ENCODE peak calls at places on chromosomes 6 and 20, in six cellular contexts. V, M, B, E, P and U are unnamed samples.

GRCh38 chr6:142848969-142849368 is 96.0 kb downstream of the HIVEP2 start:
- DNase-seq in B (no peak), M (no peak), E (no peak), V (no peak), P (no peak), U (no peak)

GRCh38 chr6:147287869-147288271 is 83.7 kb downstream of the STXBP5 start:
- DNase-seq in M (no peak), B (no peak), P (no peak), E (no peak), V (no peak), U (no peak)

GRCh38 chr20:43459022-43459942 is 1.6 kb downstream of the SRSF6 start:
- DNase-seq in B (peak), E (no peak), P (peak), V (no peak), M (no peak), U (no peak)

GRCh38 chr20:32635764-32636163 is 38.0 kb downstream of the C20orf203 start:
- DNase-seq in M (no peak), B (no peak), P (no peak), E (no peak), V (no peak), U (no peak)

GRCh38 chr6:138594749-138595148 is 95.5 kb upstream of the NHSL1 start:
- DNase-seq in B (no peak), P (no peak), V (no peak), E (no peak), M (no peak), U (no peak)

GRCh38 chr6:91482498-91482897 is 895.6 kb upstream of the MAP3K7 start:
- DNase-seq in E (peak), M (peak), V (no peak), P (no peak), B (no peak), U (no peak)

GRCh38 chr6:39684790-39685485 is 40.3 kb downstream of the KIF6 start:
- DNase-seq in E (no peak), B (no peak), V (no peak), M (no peak), P (no peak), U (no peak)

GRCh38 chr20:63889241-63890200 is 5.4 kb upstream of the DNAJC5 start:
- DNase-seq in V (no peak), P (no peak), B (no peak), E (no peak), M (no peak), U (no peak)

GRCh38 chr20:12098411-12098810 is 180.7 kb downstream of the BTBD3 start:
- DNase-seq in B (no peak), P (no peak), V (no peak), M (no peak), E (no peak), U (no peak)

GRCh38 chr20:49210750-49211110 is 8.5 kb upstream of the DDX27 start:
- DNase-seq in P (no peak), M (no peak), B (no peak), V (no peak), E (no peak), U (no peak)

GRCh38 chr6:79335133-79335674 is 100.7 kb upstream of the HMGN3 start:
- DNase-seq in P (no peak), E (peak), M (peak), B (no peak), V (no peak), U (no peak)

GRCh38 chr6:6293317-6293716 is 27.1 kb downstream of the F13A1 start:
- DNase-seq in E (no peak), V (no peak), B (no peak), M (no peak), P (no peak), U (no peak)

GRCh38 chr20:14360386-14360785 is 23.0 kb upstream of the FLRT3 start:
- DNase-seq in V (no peak), P (no peak), B (no peak), M (no peak), E (no peak), U (no peak)

GRCh38 chr20:23441850-23442313 is 2.4 kb downstream of the CSTL1 start:
- DNase-seq in V (no peak), E (peak), B (peak), M (peak), P (peak), U (peak)

GRCh38 chr6:109671721-109672120 is 19.3 kb downstream of the AK9 start:
- DNase-seq in M (no peak), B (no peak), V (no peak), P (no peak), E (no peak), U (no peak)

GRCh38 chr6:2744778-2745177 is 5.9 kb downstream of the MYLK4 start:
- DNase-seq in B (no peak), P (no peak), E (no peak), M (no peak), V (no peak), U (no peak)

GRCh38 chr6:79546186-79546585 is 9.0 kb upstream of the LCA5 start:
- DNase-seq in B (no peak), M (no peak), V (no peak), P (no peak), E (no peak), U (no peak)

GRCh38 chr6:168302534-168302933 is 17.0 kb downstream of the DACT2 start:
- DNase-seq in V (no peak), E (no peak), B (no peak), P (peak), M (no peak), U (no peak)

GRCh38 chr6:4703367-4703766 is 72.8 kb upstream of the CDYL start:
- DNase-seq in E (no peak), P (no peak), V (no peak), B (no peak), M (no peak), U (no peak)

GRCh38 chr6:297571-298232 is 5.4 kb downstream of the DUSP22 start:
- DNase-seq in V (no peak), P (no peak), B (peak), E (peak), M (no peak), U (no peak)

GRCh38 chr20:50551288-50551687 is 41.1 kb downstream of the PTPN1 start:
- DNase-seq in V (no peak), B (no peak), M (no peak), P (no peak), E (no peak), U (no peak)

GRCh38 chr20:25697132-25697446 is 436 bp upstream of the ZNF337 start:
- DNase-seq in V (no peak), P (no peak), M (no peak), E (no peak), B (no peak), U (no peak)

GRCh38 chr20:53926428-53927028 is 143.9 kb downstream of the BCAS1 start:
- DNase-seq in B (peak), P (no peak), M (peak), V (no peak), E (peak), U (no peak)

GRCh38 chr6:84460491-84460890 is 233.0 kb upstream of the CEP162 start:
- DNase-seq in B (no peak), P (no peak), V (no peak), M (no peak), E (no peak), U (no peak)

GRCh38 chr20:22711981-22712755 is 127.8 kb upstream of the FOXA2 start:
- DNase-seq in E (no peak), P (no peak), V (no peak), M (no peak), B (no peak), U (no peak)

GRCh38 chr20:50561379-50562078 is 51.3 kb downstream of the PTPN1 start:
- DNase-seq in V (no peak), P (no peak), B (no peak), M (no peak), E (peak), U (no peak)

GRCh38 chr6:149334201-149334600 is 16.7 kb downstream of the TAB2 start:
- DNase-seq in E (no peak), M (no peak), V (no peak), P (no peak), B (no peak), U (no peak)

GRCh38 chr6:150289454-150290071 is 79.2 kb upstream of the IYD start:
- DNase-seq in V (no peak), P (no peak), E (no peak), M (no peak), B (no peak), U (no peak)

GRCh38 chr6:75609639-75610590 is 8.2 kb downstream of the SENP6 start:
- DNase-seq in E (no peak), B (no peak), V (no peak), M (no peak), P (no peak), U (no peak)

GRCh38 chr6:155595264-155595663 is 139.6 kb upstream of the NOX3 start:
- DNase-seq in E (peak), V (no peak), B (no peak), P (no peak), M (no peak), U (no peak)

GRCh38 chr20:39886650-39887190 is 802.3 kb downstream of the MAFB start:
- DNase-seq in V (no peak), M (no peak), P (no peak), B (no peak), E (peak), U (no peak)

GRCh38 chr6:110357696-110358535 is at the start of gene METTL24:
- DNase-seq in V (peak), E (no peak), M (peak), B (no peak), P (no peak), U (no peak)

GRCh38 chr6:151493495-151494234 is at the start of gene CCDC170:
- DNase-seq in M (no peak), V (peak), P (no peak), B (no peak), E (no peak), U (peak)

GRCh38 chr6:28884423-28885148 is 39.2 kb downstream of the TRIM27 start:
- DNase-seq in V (no peak), E (peak), P (no peak), B (no peak), M (no peak), U (no peak)

GRCh38 chr6:12403201-12403826 is 113.2 kb downstream of the EDN1 start:
- DNase-seq in P (no peak), M (no peak), E (no peak), B (no peak), V (no peak), U (no peak)

GRCh38 chr6:37783025-37783825 is 36.3 kb upstream of the ZFAND3 start:
- DNase-seq in P (no peak), M (peak), V (peak), B (no peak), E (no peak), U (no peak)

GRCh38 chr6:132257561-132257960 is 143.7 kb downstream of the MOXD1 start:
- DNase-seq in M (no peak), P (no peak), E (no peak), V (no peak), B (no peak), U (no peak)

GRCh38 chr6:132264101-132264500 is 137.2 kb downstream of the MOXD1 start:
- DNase-seq in V (no peak), B (no peak), P (no peak), M (no peak), E (no peak), U (no peak)

GRCh38 chr6:132256457-132256856 is 144.8 kb downstream of the MOXD1 start:
- DNase-seq in E (no peak), P (no peak), V (no peak), B (no peak), M (no peak), U (no peak)

GRCh38 chr6:132261354-132261753 is 139.9 kb downstream of the MOXD1 start:
- DNase-seq in P (no peak), M (no peak), E (no peak), V (no peak), B (no peak), U (no peak)

DNA sequence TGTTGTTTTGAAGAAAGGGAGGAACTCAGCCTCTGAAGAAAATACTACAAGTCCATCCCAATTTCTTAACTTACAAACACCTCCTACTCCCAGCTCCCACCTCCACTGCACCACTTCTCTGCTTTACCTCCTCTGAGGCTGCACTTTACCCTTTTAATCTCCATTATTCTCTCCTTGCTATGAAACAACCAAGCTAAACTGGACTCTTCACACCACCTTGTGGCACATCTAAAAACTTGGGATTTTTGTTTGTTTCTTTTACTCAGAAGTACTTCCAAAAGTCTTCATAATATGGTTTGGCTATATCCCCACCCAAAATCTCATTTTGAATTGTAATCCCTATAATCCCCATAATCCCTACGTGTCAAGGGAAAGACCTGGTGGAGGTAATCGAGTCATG is 142.2 kb downstream of the MOXD1 start:
- DNase-seq in V (no peak), M (no peak), E (no peak), P (no peak), B (peak), U (no peak)
- TF ChIP-seq CTCF in V (peak), M (no peak), E (no peak), P (no peak), B (peak), U (peak)

GRCh38 chr20:41089555-41089954 is 47.8 kb upstream of the PLCG1 start:
- DNase-seq in M (no peak), B (no peak), V (no peak), E (no peak), P (no peak), U (no peak)
- TF ChIP-seq CTCF in M (no peak), B (peak), V (no peak), E (no peak), P (peak), U (peak)

GRCh38 chr20:10788877-10789276 is 115.1 kb upstream of the JAG1 start:
- DNase-seq in B (no peak), E (no peak), M (no peak), P (no peak), V (no peak), U (no peak)
- TF ChIP-seq CTCF in B (no peak), E (no peak), M (no peak), P (no peak), V (no peak), U (no peak)

GRCh38 chr6:163147988-163148387 is 266.5 kb upstream of the QKI start:
- DNase-seq in B (no peak), P (no peak), V (no peak), M (no peak), E (no peak), U (no peak)
- TF ChIP-seq CTCF in B (peak), P (peak), V (no peak), M (no peak), E (no peak), U (peak)